ENCODE peak calls at places on chromosome 10, in five cellular contexts. One of them, this sample, is unnamed.

GRCh38 chr10:28220811-28221210 is 82.1 kb downstream of the MPP7 start:
- ATAC-seq in effector memory CD8-positive, alpha-beta T cell: no peak
- ATAC-seq in CD8-positive, alpha-beta T cell: no peak
- ATAC-seq in right lobe of liver: no peak
- ATAC-seq in omental fat pad: no peak
- ATAC-seq in this sample: no peak

GRCh38 chr10:10623958-10624590 is 393.6 kb upstream of the CELF2 start:
- ATAC-seq in effector memory CD8-positive, alpha-beta T cell: no peak
- ATAC-seq in CD8-positive, alpha-beta T cell: no peak
- ATAC-seq in omental fat pad: no peak
- ATAC-seq in right lobe of liver: no peak
- ATAC-seq in this sample: no peak

GRCh38 chr10:44827431-44828006 is 83.6 kb upstream of the TMEM72 start:
- ATAC-seq in omental fat pad: no peak
- ATAC-seq in effector memory CD8-positive, alpha-beta T cell: no peak
- ATAC-seq in right lobe of liver: no peak
- ATAC-seq in CD8-positive, alpha-beta T cell: no peak
- ATAC-seq in this sample: no peak

GRCh38 chr10:31158000-31158658 is 126.5 kb upstream of the ZNF438 start:
- ATAC-seq in CD8-positive, alpha-beta T cell: no peak
- ATAC-seq in effector memory CD8-positive, alpha-beta T cell: no peak
- ATAC-seq in right lobe of liver: no peak
- ATAC-seq in omental fat pad: no peak
- ATAC-seq in this sample: no peak

GRCh38 chr10:125982256-125982948 is 86.0 kb downstream of the FANK1 start:
- ATAC-seq in omental fat pad: no peak
- ATAC-seq in right lobe of liver: peak; percentile 78
- ATAC-seq in CD8-positive, alpha-beta T cell: no peak
- ATAC-seq in effector memory CD8-positive, alpha-beta T cell: peak; percentile 87
- ATAC-seq in this sample: peak; percentile 56

GRCh38 chr10:114179747-114180146 is 594 bp downstream of the TDRD1 start:
- ATAC-seq in effector memory CD8-positive, alpha-beta T cell: no peak
- ATAC-seq in right lobe of liver: no peak
- ATAC-seq in CD8-positive, alpha-beta T cell: no peak
- ATAC-seq in omental fat pad: no peak
- ATAC-seq in this sample: no peak

GRCh38 chr10:119177708-119178370 is 773 bp downstream of the PRDX3 start:
- ATAC-seq in effector memory CD8-positive, alpha-beta T cell: peak; percentile 16
- ATAC-seq in CD8-positive, alpha-beta T cell: peak; percentile 3
- ATAC-seq in omental fat pad: peak; percentile 41
- ATAC-seq in right lobe of liver: peak; percentile 45
- ATAC-seq in this sample: peak; percentile 65

GRCh38 chr10:83917519-83918506 is 221.5 kb upstream of the GHITM start:
- ATAC-seq in omental fat pad: no peak
- ATAC-seq in effector memory CD8-positive, alpha-beta T cell: no peak
- ATAC-seq in right lobe of liver: peak; percentile 46
- ATAC-seq in CD8-positive, alpha-beta T cell: no peak
- ATAC-seq in this sample: no peak

GRCh38 chr10:66835400-66835799 is 90.4 kb upstream of the LRRTM3 start:
- ATAC-seq in CD8-positive, alpha-beta T cell: no peak
- ATAC-seq in omental fat pad: no peak
- ATAC-seq in effector memory CD8-positive, alpha-beta T cell: no peak
- ATAC-seq in right lobe of liver: no peak
- ATAC-seq in this sample: no peak

GRCh38 chr10:17062009-17062408 is 67.6 kb downstream of the CUBN start:
- ATAC-seq in right lobe of liver: no peak
- ATAC-seq in effector memory CD8-positive, alpha-beta T cell: no peak
- ATAC-seq in CD8-positive, alpha-beta T cell: no peak
- ATAC-seq in omental fat pad: peak; percentile 73
- ATAC-seq in this sample: no peak

GRCh38 chr10:7193369-7193768 is 217.5 kb downstream of the SFMBT2 start:
- ATAC-seq in CD8-positive, alpha-beta T cell: peak; percentile 45
- ATAC-seq in effector memory CD8-positive, alpha-beta T cell: peak; percentile 35
- ATAC-seq in right lobe of liver: no peak
- ATAC-seq in omental fat pad: no peak
- ATAC-seq in this sample: peak; percentile 92

GRCh38 chr10:110608087-110608486 is 36.0 kb upstream of the RBM20 start:
- ATAC-seq in effector memory CD8-positive, alpha-beta T cell: no peak
- ATAC-seq in right lobe of liver: no peak
- ATAC-seq in CD8-positive, alpha-beta T cell: no peak
- ATAC-seq in omental fat pad: no peak
- ATAC-seq in this sample: no peak

GRCh38 chr10:62766383-62766782 is 38.1 kb upstream of the ADO start:
- ATAC-seq in omental fat pad: no peak
- ATAC-seq in effector memory CD8-positive, alpha-beta T cell: no peak
- ATAC-seq in CD8-positive, alpha-beta T cell: no peak
- ATAC-seq in right lobe of liver: no peak
- ATAC-seq in this sample: no peak

GRCh38 chr10:60566027-60566575 is 176.4 kb upstream of the ANK3 start:
- ATAC-seq in CD8-positive, alpha-beta T cell: no peak
- ATAC-seq in right lobe of liver: no peak
- ATAC-seq in omental fat pad: no peak
- ATAC-seq in effector memory CD8-positive, alpha-beta T cell: no peak
- ATAC-seq in this sample: peak; percentile 77

GRCh38 chr10:50932113-50932512 is 46.7 kb upstream of the A1CF start:
- ATAC-seq in omental fat pad: no peak
- ATAC-seq in effector memory CD8-positive, alpha-beta T cell: no peak
- ATAC-seq in right lobe of liver: no peak
- ATAC-seq in CD8-positive, alpha-beta T cell: no peak
- ATAC-seq in this sample: no peak

GRCh38 chr10:71272122-71272771 is 46.8 kb upstream of the SLC29A3 start:
- ATAC-seq in effector memory CD8-positive, alpha-beta T cell: no peak
- ATAC-seq in right lobe of liver: no peak
- ATAC-seq in CD8-positive, alpha-beta T cell: no peak
- ATAC-seq in omental fat pad: no peak
- ATAC-seq in this sample: no peak

GRCh38 chr10:132606536-132607316 is 69.1 kb downstream of the INPP5A start:
- ATAC-seq in omental fat pad: no peak
- ATAC-seq in CD8-positive, alpha-beta T cell: no peak
- ATAC-seq in right lobe of liver: peak; percentile 30
- ATAC-seq in effector memory CD8-positive, alpha-beta T cell: no peak
- ATAC-seq in this sample: no peak

GRCh38 chr10:12971001-12971788 is 30.3 kb downstream of the CCDC3 start:
- ATAC-seq in CD8-positive, alpha-beta T cell: no peak
- ATAC-seq in omental fat pad: no peak
- ATAC-seq in right lobe of liver: peak; percentile 44
- ATAC-seq in effector memory CD8-positive, alpha-beta T cell: no peak
- ATAC-seq in this sample: no peak

GRCh38 chr10:79188154-79188763 is 119.5 kb downstream of the ZMIZ1 start:
- ATAC-seq in CD8-positive, alpha-beta T cell: no peak
- ATAC-seq in right lobe of liver: peak; percentile 67
- ATAC-seq in omental fat pad: no peak
- ATAC-seq in effector memory CD8-positive, alpha-beta T cell: no peak
- ATAC-seq in this sample: no peak

GRCh38 chr10:28211759-28212158 is 91.1 kb downstream of the MPP7 start:
- ATAC-seq in effector memory CD8-positive, alpha-beta T cell: no peak
- ATAC-seq in CD8-positive, alpha-beta T cell: no peak
- ATAC-seq in right lobe of liver: no peak
- ATAC-seq in omental fat pad: no peak
- ATAC-seq in this sample: no peak